ENCODE peak calls at places on chromosomes 1 and 21, in four cellular contexts. Z is HCT116, V is K562, T is HepG2. O is an unnamed sample.

GRCh38 chr21:40765771-40766170 is 81.2 kb downstream of the DSCAM start:
- DNase-seq in Z (no peak), V (no peak), T (no peak), O (no peak)

GRCh38 chr1:153627797-153628626 is at the start of gene S100A1:
- DNase-seq in Z (no peak), V (peak; percentile 81), T (peak; percentile 72), O (no peak)

GRCh38 chr1:198641506-198641905 is 2.7 kb downstream of the PTPRC start:
- DNase-seq in Z (no peak), V (no peak), T (no peak), O (no peak)

GRCh38 chr1:248811514-248812490 is 13.9 kb downstream of the SH3BP5L start:
- DNase-seq in Z (no peak), V (peak; percentile 11), T (no peak), O (no peak)

GRCh38 chr1:56573311-56573710 is 6.1 kb downstream of the PLPP3 start:
- DNase-seq in Z (no peak), V (no peak), T (no peak), O (no peak)

GRCh38 chr1:87669671-87670070 is 341.0 kb downstream of the LMO4 start:
- DNase-seq in Z (no peak), V (no peak), T (no peak), O (no peak)

GRCh38 chr1:56513095-56513494 is 66.3 kb downstream of the PLPP3 start:
- DNase-seq in Z (no peak), V (no peak), T (no peak), O (no peak)

GRCh38 chr1:43760745-43761343 is 53.5 kb downstream of the ST3GAL3 start:
- DNase-seq in Z (no peak), V (no peak), T (no peak), O (no peak)

GRCh38 chr1:56375184-56375837 is 204.1 kb downstream of the PLPP3 start:
- DNase-seq in Z (no peak), V (no peak), T (no peak), O (no peak)

GRCh38 chr21:45542667-45543370 is 579 bp upstream of the SLC19A1 start:
- DNase-seq in Z (no peak), V (no peak), T (no peak), O (no peak)

GRCh38 chr21:42782723-42783247 is 96.6 kb downstream of the WDR4 start:
- DNase-seq in Z (no peak), V (no peak), T (no peak), O (no peak)

GRCh38 chr1:25068829-25069228 is 138.8 kb upstream of the RUNX3 start:
- DNase-seq in Z (no peak), V (peak; percentile 44), T (no peak), O (no peak)

GRCh38 chr1:4931486-4931885 is 277.1 kb downstream of the AJAP1 start:
- DNase-seq in Z (no peak), V (no peak), T (no peak), O (no peak)

GRCh38 chr1:209659909-209660308 is 7.7 kb upstream of the LAMB3 start:
- DNase-seq in Z (no peak), V (no peak), T (no peak), O (no peak)

GRCh38 chr1:77926561-77927357 is 38.3 kb downstream of the NEXN start:
- DNase-seq in Z (no peak), V (no peak), T (no peak), O (no peak)

GRCh38 chr21:35048183-35048601 is 910 bp downstream of the RUNX1 start:
- DNase-seq in Z (no peak), V (no peak), T (no peak), O (no peak)

GRCh38 chr1:201282931-201283829 is at the start of gene PKP1:
- DNase-seq in Z (no peak), V (no peak), T (no peak), O (no peak)

GRCh38 chr1:9235123-9235513 is 544 bp downstream of the H6PD start:
- DNase-seq in Z (no peak), V (no peak), T (peak; percentile 36), O (no peak)

GRCh38 chr1:109191377-109191776 is 22.3 kb upstream of the SARS1 start:
- DNase-seq in Z (no peak), V (peak; percentile 84), T (no peak), O (no peak)

GRCh38 chr1:99503276-99503747 is 142.6 kb upstream of the PALMD start:
- DNase-seq in Z (no peak), V (peak; percentile 11), T (no peak), O (no peak)

GRCh38 chr1:181135815-181136737 is 47.6 kb downstream of the IER5 start:
- DNase-seq in Z (no peak), V (no peak), T (no peak), O (peak; percentile 55)

GRCh38 chr1:25615563-25616079 is 970 bp upstream of the MAN1C1 start:
- DNase-seq in Z (no peak), V (no peak), T (no peak), O (no peak)

GRCh38 chr1:156809711-156810366 is 6.8 kb downstream of the SH2D2A start:
- DNase-seq in Z (no peak), V (no peak), T (no peak), O (no peak)

DNA sequence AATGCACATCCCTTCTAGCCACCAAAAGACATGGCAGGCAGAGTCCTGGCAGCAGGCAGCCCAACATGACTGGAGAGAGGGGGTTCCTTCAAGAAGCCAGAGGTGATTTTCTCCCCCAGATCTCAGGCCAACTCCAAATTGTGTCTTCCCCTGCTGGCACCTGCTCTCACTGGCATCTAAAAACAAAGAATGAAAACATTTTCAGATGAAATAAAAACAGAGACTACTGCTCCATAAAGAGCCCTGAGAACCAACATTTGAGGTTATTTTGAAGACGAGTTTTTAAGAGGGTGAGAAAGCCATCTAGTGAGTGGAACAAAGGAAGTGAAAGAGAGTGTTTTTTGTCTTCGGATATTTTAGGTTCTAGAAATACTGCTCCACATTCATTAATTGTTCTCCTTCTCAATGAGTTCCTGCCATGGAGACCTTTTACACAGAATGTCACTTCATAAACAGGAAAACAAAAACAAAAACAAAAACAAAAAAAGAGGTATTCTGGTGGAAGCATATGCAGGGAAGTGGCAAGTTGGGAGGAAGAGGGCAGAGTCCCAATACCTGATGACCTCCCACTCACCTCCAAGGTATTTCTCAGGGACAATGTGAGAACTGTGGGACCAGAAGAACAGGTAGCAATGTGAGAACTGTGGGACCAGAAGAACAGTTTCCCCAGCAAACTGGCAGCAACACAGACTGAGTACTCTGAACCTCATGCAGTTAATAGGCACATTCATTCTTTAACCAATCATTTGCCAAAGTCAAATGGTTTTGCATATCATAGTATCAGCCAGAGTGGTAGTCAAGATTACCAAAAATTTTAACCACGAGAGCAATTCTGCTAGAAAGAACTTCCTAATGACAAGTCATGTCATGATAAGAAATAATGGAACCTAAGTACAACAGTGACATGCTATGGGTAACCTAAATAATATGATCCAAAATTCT is 50.0 kb downstream of the KIAA0319L start:
- DNase-seq in Z (no peak), V (no peak), T (no peak), O (no peak)
- TF ChIP-seq TCF7L2 in Z (no peak), V (no peak), T (no peak), O (no peak)

GRCh38 chr1:14120895-14121294 is 420.9 kb downstream of the PRDM2 start:
- DNase-seq in Z (no peak), V (no peak), T (no peak), O (no peak)

GRCh38 chr1:14117700-14118099 is 417.7 kb downstream of the PRDM2 start:
- DNase-seq in Z (no peak), V (no peak), T (no peak), O (no peak)

GRCh38 chr1:14115976-14116375 is 416.0 kb downstream of the PRDM2 start:
- DNase-seq in Z (no peak), V (no peak), T (no peak), O (no peak)

GRCh38 chr1:14113841-14114567 is 414.0 kb downstream of the PRDM2 start:
- DNase-seq in Z (no peak), V (peak; percentile 38), T (no peak), O (no peak)

GRCh38 chr1:14118691-14119485 is 418.9 kb downstream of the PRDM2 start:
- DNase-seq in Z (no peak), V (no peak), T (no peak), O (no peak)
- TF ChIP-seq TCF7L2 in Z (no peak), V (no peak), T (no peak), O (no peak)

DNA sequence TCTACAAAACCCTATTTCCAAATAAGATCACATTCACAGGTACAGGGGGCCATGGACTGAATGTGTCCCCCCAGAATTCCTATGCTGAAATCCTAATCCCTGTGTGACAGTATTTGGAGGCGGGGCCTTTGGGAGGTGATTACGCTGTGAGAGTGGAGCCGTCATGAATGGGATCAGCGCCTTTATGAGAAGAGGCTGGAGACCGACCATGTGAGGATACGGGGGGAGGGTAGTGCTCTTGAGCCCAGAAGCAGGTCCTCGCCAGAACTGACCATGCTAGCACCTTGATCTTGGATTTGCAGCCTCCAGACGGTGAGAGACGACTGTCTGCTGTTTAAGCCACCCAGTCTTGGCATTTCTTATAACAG is 23.8 kb upstream of the KIF26B start:
- DNase-seq in Z (no peak), V (no peak), T (no peak), O (no peak)
- TF ChIP-seq TCF7L2 in Z (no peak), V (no peak), T (no peak), O (no peak)

GRCh38 chr1:110206261-110206660 is 3.9 kb upstream of the KCNC4 start:
- DNase-seq in Z (no peak), V (no peak), T (no peak), O (no peak)

GRCh38 chr1:110205591-110206155 is 4.4 kb upstream of the KCNC4 start:
- DNase-seq in Z (no peak), V (no peak), T (no peak), O (no peak)

GRCh38 chr1:110209715-110210603 is at the start of gene KCNC4:
- DNase-seq in Z (peak; percentile 56), V (peak; percentile 95), T (peak; percentile 53), O (no peak)

GRCh38 chr1:110208916-110209650 is 1.0 kb upstream of the KCNC4 start:
- DNase-seq in Z (no peak), V (no peak), T (no peak), O (no peak)

DNA sequence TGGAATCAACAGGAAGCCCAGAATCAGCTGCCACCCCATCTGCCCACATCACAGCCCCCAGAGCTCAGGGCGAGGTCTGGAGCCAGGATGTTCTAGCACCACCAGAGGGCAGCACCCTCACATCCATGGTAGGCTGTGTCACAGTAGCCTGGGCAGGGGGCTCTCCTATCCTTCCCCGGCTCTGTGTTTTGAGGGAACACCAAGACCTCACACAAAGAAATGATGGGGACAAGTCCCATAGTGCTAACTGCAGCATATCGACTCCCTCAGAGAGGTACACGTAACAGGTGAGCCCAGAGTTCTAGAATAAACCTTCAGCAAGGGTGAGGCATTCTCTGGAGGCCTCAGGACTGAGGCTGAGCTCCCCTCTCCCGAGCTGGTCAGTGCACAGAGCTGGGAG is 2.3 kb upstream of the KCNC4 start:
- DNase-seq in Z (no peak), V (peak; percentile 78), T (peak; percentile 31), O (no peak)
- TF ChIP-seq TCF7L2 in Z (no peak), V (no peak), T (no peak), O (no peak)

GRCh38 chr1:52141513-52142219 is at the start of gene ZFYVE9:
- DNase-seq in Z (no peak), V (peak; percentile 88), T (peak; percentile 56), O (no peak)

GRCh38 chr1:52145137-52145536 is 3.2 kb downstream of the ZFYVE9 start:
- DNase-seq in Z (no peak), V (no peak), T (no peak), O (no peak)

GRCh38 chr1:52139817-52140540 is 1.9 kb upstream of the ZFYVE9 start:
- DNase-seq in Z (no peak), V (no peak), T (no peak), O (peak; percentile 75)

GRCh38 chr1:52140633-52141512 is 1.0 kb upstream of the ZFYVE9 start:
- DNase-seq in Z (no peak), V (no peak), T (peak; percentile 10), O (no peak)

GRCh38 chr1:52142220-52143153 is 598 bp downstream of the ZFYVE9 start:
- DNase-seq in Z (no peak), V (peak; percentile 73), T (peak; percentile 39), O (no peak)
- TF ChIP-seq TCF7L2 in Z (no peak), V (no peak), T (no peak), O (no peak)

O was measured in Panc1.